ENCODE peak calls at places on chromosomes 1 and 21, in six cellular contexts. P, J, H, Z, B and S are unnamed samples.

GRCh38 chr21:16709866-16710550 is 802.8 kb upstream of the CXADR start:
- DNase-seq in P (no peak), J (peak; percentile 16), H (no peak), Z (peak; percentile 71), B (no peak), S (no peak)

GRCh38 chr1:47651311-47652089 is 213.7 kb downstream of the FOXD2 start:
- DNase-seq in P (peak; percentile 59), J (no peak), H (no peak), Z (peak; percentile 42), B (no peak), S (peak; percentile 11)

GRCh38 chr1:151728151-151728711 is 6.9 kb downstream of the RIIAD1 start:
- DNase-seq in P (no peak), J (no peak), H (no peak), Z (peak; percentile 84), B (no peak), S (no peak)

GRCh38 chr21:38831526-38832467 is 26.1 kb downstream of the ETS2 start:
- DNase-seq in P (peak; percentile 78), J (peak; percentile 91), H (no peak), Z (peak; percentile 95), B (no peak), S (peak; percentile 68)

GRCh38 chr1:227729144-227729880 is 5.8 kb downstream of the JMJD4 start:
- DNase-seq in P (no peak), J (no peak), H (no peak), Z (no peak), B (peak; percentile 54), S (no peak)

GRCh38 chr1:47678464-47678980 is 240.7 kb downstream of the FOXD2 start:
- DNase-seq in P (no peak), J (no peak), H (no peak), Z (peak; percentile 10), B (no peak), S (peak; percentile 4)

GRCh38 chr1:38331496-38332210 is 285.1 kb upstream of the POU3F1 start:
- DNase-seq in P (no peak), J (no peak), H (no peak), Z (no peak), B (no peak), S (no peak)

GRCh38 chr1:24905979-24906720 is 23.9 kb downstream of the RUNX3 start:
- DNase-seq in P (peak; percentile 6), J (no peak), H (no peak), Z (peak; percentile 46), B (no peak), S (no peak)

GRCh38 chr1:44423706-44424546 is 18.9 kb downstream of the RNF220 start:
- DNase-seq in P (peak; percentile 60), J (no peak), H (no peak), Z (peak; percentile 78), B (no peak), S (peak; percentile 87)

GRCh38 chr1:17084787-17085186 is 31.0 kb upstream of the SDHB start:
- DNase-seq in P (no peak), J (no peak), H (no peak), Z (no peak), B (no peak), S (no peak)

GRCh38 chr1:62875676-62876075 is 91.7 kb downstream of the ATG4C start:
- DNase-seq in P (no peak), J (no peak), H (no peak), Z (no peak), B (no peak), S (no peak)

GRCh38 chr21:29074783-29075182 is 1.3 kb upstream of the CCT8 start:
- DNase-seq in P (no peak), J (no peak), H (no peak), Z (no peak), B (no peak), S (no peak)

GRCh38 chr21:44890338-44890931 is 16.9 kb upstream of the PTTG1IP start:
- DNase-seq in P (no peak), J (no peak), H (no peak), Z (no peak), B (no peak), S (no peak)

GRCh38 chr1:217896490-217896889 is 265.3 kb downstream of the SPATA17 start:
- DNase-seq in P (no peak), J (no peak), H (no peak), Z (no peak), B (no peak), S (no peak)

GRCh38 chr1:117671781-117672501 is 66.1 kb downstream of the TENT5C start:
- DNase-seq in P (peak; percentile 67), J (peak; percentile 46), H (no peak), Z (peak; percentile 79), B (peak; percentile 47), S (peak; percentile 80)

GRCh38 chr1:80909175-80909784 is 891.5 kb upstream of the ADGRL2 start:
- DNase-seq in P (no peak), J (no peak), H (no peak), Z (no peak), B (no peak), S (no peak)
- TF ChIP-seq EP300 in P (no peak), J (no peak), H (no peak), Z (no peak), B (no peak), S (no peak)

GRCh38 chr1:200738348-200738732 is 353 bp upstream of the CAMSAP2 start:
- DNase-seq in P (no peak), J (no peak), H (no peak), Z (no peak), B (no peak), S (no peak)
- TF ChIP-seq POLR2AphosphoS5 in P (no peak), J (no peak), H (no peak), Z (no peak), B (no peak), S (no peak)

DNA sequence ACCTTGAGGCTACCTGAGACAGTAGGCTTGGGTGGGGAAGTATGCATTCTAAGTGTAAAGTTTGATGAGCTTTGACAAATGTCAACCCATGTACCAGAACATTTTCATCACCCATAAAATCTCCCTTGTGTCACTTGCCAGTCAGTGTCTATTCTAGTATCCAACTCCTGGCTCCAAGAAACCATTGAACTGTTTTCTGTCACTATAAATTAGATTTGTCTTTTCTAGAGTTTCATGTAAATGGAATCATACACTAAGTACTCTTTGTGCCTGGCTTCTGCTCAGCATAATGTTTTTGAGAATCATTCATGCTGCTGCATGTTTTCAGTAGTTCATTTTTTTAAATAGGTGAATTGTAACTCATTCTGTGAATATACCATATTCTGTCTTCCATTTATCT is 165.4 kb downstream of the DNM3 start:
- DNase-seq in P (no peak), J (no peak), H (no peak), Z (no peak), B (no peak), S (no peak)
- TF ChIP-seq EP300 in P (no peak), J (no peak), H (no peak), Z (no peak), B (no peak), S (no peak)

GRCh38 chr1:206035027-206035426 is 11.3 kb upstream of the CTSE start:
- DNase-seq in P (peak; percentile 64), J (no peak), H (no peak), Z (no peak), B (no peak), S (peak; percentile 54)
- TF ChIP-seq POLR2AphosphoS5 in P (no peak), J (no peak), H (no peak), Z (no peak), B (no peak), S (no peak)

DNA sequence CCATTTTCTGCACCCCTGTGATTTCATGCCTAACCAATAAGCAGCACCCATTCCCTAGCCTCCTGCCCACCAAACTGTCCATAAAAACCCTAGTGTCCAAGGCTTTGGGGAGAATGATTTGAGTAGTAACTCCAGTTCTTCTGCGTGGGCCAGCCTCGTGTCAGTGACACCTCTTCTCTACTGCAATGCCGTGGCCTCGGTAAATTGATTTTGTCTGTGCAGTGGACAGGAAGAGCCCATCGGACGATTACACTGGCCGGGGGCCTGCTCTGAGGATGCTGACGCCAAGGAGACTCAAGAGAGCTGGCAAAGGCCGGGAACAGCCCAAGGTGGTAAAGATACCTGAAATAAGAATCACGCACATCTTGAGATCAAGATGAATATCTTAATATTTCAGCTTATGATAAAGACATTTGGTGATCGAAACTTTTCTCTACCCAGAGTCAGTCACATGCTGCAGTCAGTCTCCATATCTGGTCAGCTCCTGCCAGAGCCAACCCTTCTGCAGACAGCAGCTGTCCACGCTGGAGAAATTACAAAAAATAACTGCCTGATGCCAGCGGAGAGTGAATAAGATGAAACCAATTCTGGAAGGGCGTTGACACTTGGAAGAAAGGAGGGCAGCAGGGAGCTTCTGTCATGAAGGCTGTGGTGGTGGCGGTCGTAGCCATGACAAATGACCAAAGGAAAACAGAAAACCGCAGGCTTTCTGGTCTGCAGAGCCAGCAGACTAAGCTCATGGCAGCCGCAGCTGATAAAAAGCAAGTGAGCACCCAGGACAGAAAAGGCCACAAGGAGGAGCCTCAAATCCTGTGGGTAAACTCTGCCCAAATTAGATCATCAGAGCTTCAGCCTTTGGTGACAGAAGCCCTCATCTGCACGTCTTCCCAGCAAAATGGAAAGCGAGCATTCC is 29.1 kb downstream of the RSPH1 start:
- DNase-seq in P (peak; percentile 41), J (peak; percentile 6), H (no peak), Z (no peak), B (peak; percentile 67), S (no peak)
- TF ChIP-seq EP300 in P (no peak), J (no peak), H (no peak), Z (no peak), B (peak; percentile 31), S (no peak)

DNA sequence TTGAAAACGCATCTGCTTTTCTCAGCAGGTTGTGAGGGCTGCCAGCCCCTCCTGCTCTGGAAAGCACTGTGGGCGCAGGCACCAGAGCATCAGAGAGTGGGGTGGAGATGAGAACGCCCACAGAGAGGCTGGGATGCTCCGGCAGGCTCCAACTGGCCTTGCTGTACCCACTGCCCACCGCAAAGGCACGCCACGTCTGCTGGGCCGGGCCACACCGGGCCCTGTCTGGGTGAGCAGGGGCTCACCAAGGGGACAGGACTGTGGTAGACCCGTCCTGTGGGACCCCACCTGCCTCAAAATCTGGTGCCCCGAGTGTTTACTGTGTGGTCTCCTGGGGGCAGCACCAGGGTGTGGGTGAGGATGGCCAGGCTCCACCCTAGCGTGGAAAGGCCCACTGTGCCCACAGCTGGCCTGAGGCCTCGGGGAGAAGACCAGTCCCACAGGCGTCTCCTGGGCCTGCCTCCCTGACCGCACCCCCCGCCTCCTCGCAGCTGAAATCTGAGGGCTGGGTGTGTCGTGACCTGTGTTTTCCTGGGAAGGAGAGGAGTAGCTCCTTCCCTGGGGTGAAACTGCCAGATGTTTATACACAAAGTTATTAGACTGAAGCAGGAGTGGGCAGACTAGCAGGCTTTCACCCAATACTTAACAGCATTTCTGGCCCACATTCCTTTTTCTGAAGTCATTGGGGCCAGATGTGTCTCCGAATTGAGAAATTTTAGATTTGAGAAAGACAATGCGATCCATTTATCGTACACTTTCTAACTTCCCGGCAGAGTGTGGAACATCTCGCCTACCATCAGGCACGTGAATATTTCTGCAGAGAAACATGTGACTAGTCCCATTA is 53.8 kb downstream of the STUM start:
- DNase-seq in P (peak; percentile 26), J (no peak), H (no peak), Z (peak; percentile 90), B (no peak), S (no peak)
- TF ChIP-seq POLR2AphosphoS5 in P (peak; percentile 67), J (no peak), H (no peak), Z (peak; percentile 84), B (no peak), S (no peak)

DNA sequence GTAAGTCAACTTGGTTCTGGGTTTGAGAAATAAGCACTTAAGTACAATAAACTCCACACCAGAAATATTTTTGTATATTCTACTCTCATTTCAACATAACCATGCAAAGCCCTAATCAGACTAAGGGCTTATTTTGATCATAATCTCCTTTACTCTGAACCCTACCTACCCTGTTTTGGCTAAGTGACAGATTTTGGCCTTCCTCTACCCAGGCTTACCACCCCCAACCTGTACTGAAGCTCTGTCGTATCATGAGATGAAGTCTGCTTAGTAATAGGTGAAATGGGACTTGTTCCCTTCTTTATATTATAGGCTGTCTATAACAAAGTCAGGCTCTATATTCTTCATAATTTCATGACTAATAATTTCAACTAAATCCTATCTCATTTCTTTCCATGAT is 135.5 kb downstream of the RERE start:
- DNase-seq in P (no peak), J (no peak), H (no peak), Z (no peak), B (no peak), S (no peak)
- TF ChIP-seq EP300 in P (no peak), J (no peak), H (no peak), Z (no peak), B (no peak), S (no peak)